ENCODE peak calls at places on chromosomes 2 and 18, in seven cellular contexts. V is IMR-90, F is mesendoderm, G is H9, O is neuronal stem cell, W is H1, K is trophoblast cell. E is an unnamed sample.

GRCh38 chr2:159903404-159904126 is 105.6 kb upstream of the CD302 start:
- DNase-seq in O (no peak), W (no peak), F (no peak), K (no peak), G (no peak), V (no peak), E (no peak)

GRCh38 chr2:174120346-174120745 is 128.0 kb downstream of the OLA1 start:
- DNase-seq in G (no peak), F (no peak), W (no peak), K (no peak), V (peak; percentile 47), O (no peak), E (peak; percentile 42)

GRCh38 chr2:40332096-40332826 is 119.6 kb downstream of the SLC8A1 start:
- DNase-seq in W (no peak), O (no peak), G (no peak), K (no peak), V (peak; percentile 86), F (no peak), E (peak; percentile 33)

GRCh38 chr2:226869371-226869770 is 33.5 kb downstream of the RHBDD1 start:
- DNase-seq in F (no peak), O (no peak), V (no peak), G (no peak), K (no peak), W (no peak), E (no peak)

GRCh38 chr2:10987861-10988260 is 76.1 kb downstream of the KCNF1 start:
- DNase-seq in O (no peak), K (no peak), F (no peak), V (peak; percentile 23), G (no peak), W (no peak), E (no peak)

GRCh38 chr2:158773121-158773520 is 22.0 kb upstream of the DAPL1 start:
- DNase-seq in K (no peak), F (no peak), G (no peak), W (no peak), O (no peak), V (peak; percentile 14), E (no peak)

GRCh38 chr18:32297851-32298250 is 108.0 kb downstream of the MEP1B start:
- DNase-seq in V (no peak), O (no peak), F (no peak), G (no peak), K (no peak), W (no peak), E (no peak)

GRCh38 chr2:118806797-118807667 is 40.4 kb downstream of the EN1 start:
- DNase-seq in G (no peak), O (no peak), W (no peak), F (peak; percentile 21), V (no peak), K (no peak), E (no peak)

GRCh38 chr2:241180495-241180894 is 8.0 kb upstream of the ANO7 start:
- DNase-seq in F (peak; percentile 87), G (peak; percentile 91), K (no peak), V (no peak), O (no peak), W (peak; percentile 44), E (no peak)

GRCh38 chr2:178266445-178266844 is 72.1 kb downstream of the OSBPL6 start:
- DNase-seq in O (no peak), V (no peak), K (no peak), G (no peak), F (no peak), W (no peak), E (no peak)

GRCh38 chr2:234966340-234966739 is 14.5 kb downstream of the SH3BP4 start:
- DNase-seq in G (no peak), K (no peak), F (no peak), O (no peak), W (no peak), V (no peak), E (peak; percentile 38)

GRCh38 chr2:63163231-63163845 is 112.7 kb downstream of the OTX1 start:
- DNase-seq in F (no peak), O (no peak), K (no peak), V (no peak), W (no peak), G (no peak), E (no peak)

GRCh38 chr2:218095853-218096252 is 26.8 kb downstream of the RUFY4 start:
- DNase-seq in G (no peak), F (no peak), W (no peak), V (no peak), K (no peak), O (no peak), E (no peak)

GRCh38 chr2:37912056-37912455 is 13.0 kb upstream of the RMDN2 start:
- DNase-seq in F (no peak), O (no peak), G (no peak), V (peak; percentile 72), K (no peak), W (no peak), E (no peak)

GRCh38 chr2:135701442-135701841 is 40.2 kb upstream of the UBXN4 start:
- DNase-seq in O (no peak), W (no peak), G (no peak), F (no peak), V (peak; percentile 79), K (no peak), E (peak; percentile 14)

GRCh38 chr2:9824441-9824840 is 18.8 kb upstream of the TAF1B start:
- DNase-seq in F (no peak), G (no peak), W (no peak), O (no peak), V (no peak), K (no peak), E (no peak)

GRCh38 chr2:8342407-8342806 is 339.4 kb upstream of the ID2 start:
- DNase-seq in F (no peak), G (no peak), W (no peak), V (no peak), K (no peak), O (no peak), E (no peak)

GRCh38 chr2:163175294-163175693 is 336.7 kb upstream of the KCNH7 start:
- DNase-seq in K (no peak), F (no peak), G (no peak), V (no peak), W (no peak), O (no peak), E (no peak)
- H4K8ac ChIP-seq in K (no peak overlapping the region), F (no peak overlapping the region), G (no peak overlapping the region), V (no peak overlapping the region), W (no peak overlapping the region), O (no peak overlapping the region), E (no peak overlapping the region)

GRCh38 chr2:70828914-70829824 is 6.4 kb downstream of the CD207 start:
- DNase-seq in W (no peak), K (no peak), F (no peak), O (no peak), G (no peak), V (peak; percentile 34), E (no peak)

GRCh38 chr2:70831861-70832260 is 3.8 kb downstream of the CD207 start:
- DNase-seq in V (no peak), F (no peak), O (no peak), W (no peak), G (no peak), K (no peak), E (no peak)

GRCh38 chr2:70828115-70828514 is 7.5 kb downstream of the CD207 start:
- DNase-seq in G (peak; percentile 51), F (no peak), V (no peak), W (no peak), O (no peak), K (no peak), E (no peak)

GRCh38 chr2:70830333-70830732 is 5.3 kb downstream of the CD207 start:
- DNase-seq in W (no peak), G (no peak), F (no peak), V (no peak), O (no peak), K (no peak), E (no peak)

DNA sequence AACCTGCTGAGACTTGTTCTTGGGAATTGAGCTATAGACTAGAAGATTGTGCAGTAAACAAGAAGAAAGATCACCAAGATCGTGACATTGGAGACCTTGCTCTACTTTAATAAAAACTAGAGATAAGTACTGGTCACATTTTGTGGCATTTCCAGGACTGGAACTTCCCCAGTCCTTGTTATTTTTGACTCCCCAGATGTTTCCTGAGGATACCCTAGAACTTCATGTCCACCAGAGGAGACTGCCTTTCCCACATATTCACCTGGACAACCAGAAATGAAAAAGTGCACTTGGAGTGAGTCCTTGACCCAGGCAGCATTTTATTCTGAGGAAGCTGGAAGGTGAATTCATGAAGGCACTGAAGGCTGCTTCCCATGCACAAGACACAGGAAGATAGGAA is 5.7 kb downstream of the CD207 start:
- DNase-seq in O (no peak), K (no peak), W (no peak), V (no peak), G (no peak), F (no peak), E (no peak)
- H4K8ac ChIP-seq in O (no peak overlapping the region), K (no peak overlapping the region), W (no peak overlapping the region), V (no peak overlapping the region), G (no peak overlapping the region), F (no peak overlapping the region), E (no peak overlapping the region)

GRCh38 chr2:18475884-18476283 is 84.6 kb downstream of the RDH14 start:
- DNase-seq in V (peak; percentile 55), W (no peak), F (no peak), G (no peak), O (no peak), K (no peak), E (no peak)
- H4K8ac ChIP-seq in V (no peak overlapping the region), W (no peak overlapping the region), F (no peak overlapping the region), G (no peak overlapping the region), O (no peak overlapping the region), K (no peak overlapping the region), E (no peak overlapping the region)

GRCh38 chr2:16661936-16662335 is 3.7 kb downstream of the CYRIA start:
- DNase-seq in O (no peak), K (no peak), G (no peak), V (no peak), F (no peak), W (no peak), E (no peak)

GRCh38 chr2:16662440-16662839 is 3.2 kb downstream of the CYRIA start:
- DNase-seq in O (no peak), W (no peak), G (no peak), F (no peak), K (no peak), V (peak; percentile 71), E (peak; percentile 81)

GRCh38 chr2:16664052-16664731 is 1.4 kb downstream of the CYRIA start:
- DNase-seq in V (peak; percentile 92), O (no peak), W (no peak), G (peak; percentile 44), F (peak; percentile 75), K (peak; percentile 33), E (peak; percentile 96)

GRCh38 chr2:16664809-16665745 is 557 bp downstream of the CYRIA start:
- DNase-seq in F (no peak), W (no peak), G (no peak), V (no peak), K (no peak), O (no peak), E (no peak)

DNA sequence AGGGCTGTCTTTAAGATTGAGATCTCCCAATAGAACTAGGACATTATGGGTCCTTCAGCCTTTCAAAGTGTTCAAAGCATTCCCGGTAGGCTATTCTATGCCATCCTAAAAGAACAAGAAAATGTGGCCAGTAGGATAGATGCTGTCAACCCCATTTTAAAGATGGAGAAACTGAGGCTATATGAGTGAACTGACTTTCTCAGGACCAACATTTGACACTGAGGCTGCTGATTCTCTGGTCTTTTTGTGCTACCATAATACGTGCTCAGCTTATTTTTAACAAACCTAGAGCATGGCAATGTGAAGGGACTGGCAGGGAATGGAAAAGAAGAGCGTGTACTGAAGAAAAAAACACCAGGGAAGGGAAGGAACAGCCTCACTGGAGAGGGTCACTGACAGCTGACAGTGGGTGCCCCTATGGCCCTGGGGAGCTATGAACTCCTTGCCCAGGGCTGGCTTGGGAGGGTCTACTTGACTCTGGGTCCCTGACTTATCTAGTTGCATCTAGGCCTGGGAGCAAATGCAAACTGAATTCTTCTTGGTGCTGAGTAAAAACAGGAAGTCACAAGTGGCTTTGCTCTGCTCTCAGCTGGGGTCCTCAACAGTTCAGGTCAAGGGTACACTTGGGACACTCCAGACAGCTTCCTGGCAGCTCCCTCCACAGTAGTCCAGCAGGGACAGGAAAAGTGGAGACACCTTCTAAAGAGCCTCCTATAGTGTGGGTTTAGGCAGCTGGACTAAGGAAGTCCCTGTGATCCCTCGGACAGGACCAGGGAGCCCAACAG is 2.3 kb downstream of the CYRIA start:
- DNase-seq in W (no peak), G (no peak), K (no peak), F (peak; percentile 13), O (no peak), V (no peak), E (peak; percentile 36)
- H4K8ac ChIP-seq in W (no peak overlapping the region), G (no peak overlapping the region), K (no peak overlapping the region), F (no peak overlapping the region), O (no peak overlapping the region), V (no peak overlapping the region), E (no peak overlapping the region)